ENCODE peak calls at places on chromosomes 4 and X, in eight cellular contexts. P, Y, U, G, J, W, C and V are unnamed samples.

GRCh38 chr4:139642364-139642763 is 23.3 kb upstream of the MGST2 start:
- DNase-seq in P (no peak), Y (no peak), U (no peak), G (no peak), J (peak), W (no peak), C (no peak), V (no peak)

GRCh38 chr4:159016527-159017137 is 86.2 kb upstream of the RAPGEF2 start:
- DNase-seq in P (no peak), Y (peak), U (peak), G (no peak), J (no peak), W (no peak), C (no peak), V (no peak)

GRCh38 chr4:89217594-89217993 is 90.0 kb downstream of the GPRIN3 start:
- DNase-seq in P (no peak), Y (no peak), U (no peak), G (no peak), J (no peak), W (no peak), C (no peak), V (no peak)

GRCh38 chr4:82500106-82500738 is 61.6 kb downstream of the TMEM150C start:
- DNase-seq in P (no peak), Y (no peak), U (no peak), G (peak), J (peak), W (no peak), C (no peak), V (no peak)

GRCh38 chr4:6245246-6246169 is 24.1 kb upstream of the WFS1 start:
- DNase-seq in P (no peak), Y (no peak), U (no peak), G (no peak), J (no peak), W (no peak), C (no peak), V (no peak)

GRCh38 chr4:182928061-182928460 is 10.9 kb upstream of the DCTD start:
- DNase-seq in P (no peak), Y (no peak), U (no peak), G (no peak), J (no peak), W (no peak), C (no peak), V (no peak)

GRCh38 chr4:18630218-18631110 is 608.9 kb upstream of the LCORL start:
- DNase-seq in P (no peak), Y (no peak), U (no peak), G (no peak), J (no peak), W (no peak), C (no peak), V (no peak)

GRCh38 chr4:119314356-119314755 is 7.6 kb downstream of the FABP2 start:
- DNase-seq in P (no peak), Y (no peak), U (peak), G (no peak), J (peak), W (peak), C (no peak), V (no peak)

GRCh38 chr4:95957054-95957453 is 117.2 kb downstream of the PDHA2 start:
- DNase-seq in P (no peak), Y (no peak), U (no peak), G (no peak), J (no peak), W (no peak), C (no peak), V (no peak)

GRCh38 chr4:10762541-10762940 is 78.0 kb upstream of the CLNK start:
- DNase-seq in P (no peak), Y (no peak), U (no peak), G (peak), J (peak), W (no peak), C (no peak), V (peak)

GRCh38 chrX:119809185-119809666 is 17.8 kb upstream of the RPL39 start:
- DNase-seq in P (no peak), Y (no peak), U (no peak), G (no peak), J (peak), W (no peak), C (no peak), V (no peak)